ENCODE peak calls at places on chromosomes 1 and 21, in five cellular contexts. One of them, this sample, is unnamed.
A peak's percentile ranks its signal among the peaks of the same experiment; 100 is the strongest.

GRCh38 chr1:150186789-150187559 is 37.3 kb downstream of the PLEKHO1 start:
- DNase-seq in RWPE1: peak; percentile 37
- DNase-seq in neural crest cell: peak; percentile 31
- DNase-seq in AG04450: no peak
- DNase-seq in CD4-positive, alpha-beta T cell: peak; percentile 6
- DNase-seq in this sample: peak; percentile 29

GRCh38 chr1:78005755-78006154 is 1.0 kb downstream of the DNAJB4 start:
- DNase-seq in RWPE1: peak; percentile 35
- DNase-seq in CD4-positive, alpha-beta T cell: no peak
- DNase-seq in neural crest cell: no peak
- DNase-seq in AG04450: peak; percentile 87
- DNase-seq in this sample: no peak

GRCh38 chr1:8077120-8077573 is 51.0 kb upstream of the ERRFI1 start:
- DNase-seq in CD4-positive, alpha-beta T cell: no peak
- DNase-seq in RWPE1: peak; percentile 71
- DNase-seq in neural crest cell: no peak
- DNase-seq in AG04450: no peak
- DNase-seq in this sample: no peak

GRCh38 chr1:178532392-178532791 is 19.5 kb downstream of the TEX35 start:
- DNase-seq in CD4-positive, alpha-beta T cell: peak; percentile 71
- DNase-seq in neural crest cell: peak; percentile 86
- DNase-seq in RWPE1: peak; percentile 79
- DNase-seq in AG04450: peak; percentile 63
- DNase-seq in this sample: peak; percentile 76

GRCh38 chr1:222629921-222630535 is 12.1 kb downstream of the MIA3 start:
- DNase-seq in AG04450: no peak
- DNase-seq in CD4-positive, alpha-beta T cell: no peak
- DNase-seq in RWPE1: no peak
- DNase-seq in neural crest cell: no peak
- DNase-seq in this sample: no peak

GRCh38 chr1:98331232-98331631 is 330.3 kb upstream of the SNX7 start:
- DNase-seq in CD4-positive, alpha-beta T cell: no peak
- DNase-seq in neural crest cell: no peak
- DNase-seq in AG04450: no peak
- DNase-seq in RWPE1: peak; percentile 45
- DNase-seq in this sample: no peak

GRCh38 chr1:113479713-113480676 is 89.7 kb downstream of the MAGI3 start:
- DNase-seq in RWPE1: no peak
- DNase-seq in neural crest cell: no peak
- DNase-seq in AG04450: no peak
- DNase-seq in CD4-positive, alpha-beta T cell: no peak
- DNase-seq in this sample: no peak

GRCh38 chr1:35461966-35462651 is 95.1 kb downstream of the KIAA0319L start:
- DNase-seq in neural crest cell: no peak
- DNase-seq in RWPE1: no peak
- DNase-seq in CD4-positive, alpha-beta T cell: no peak
- DNase-seq in AG04450: no peak
- DNase-seq in this sample: no peak

GRCh38 chr1:160208179-160209040 is 3.2 kb downstream of the PEA15 start:
- DNase-seq in CD4-positive, alpha-beta T cell: no peak
- DNase-seq in AG04450: no peak
- DNase-seq in neural crest cell: no peak
- DNase-seq in RWPE1: no peak
- DNase-seq in this sample: no peak

GRCh38 chr1:201016211-201016651 is 7.3 kb downstream of the KIF21B start:
- DNase-seq in RWPE1: no peak
- DNase-seq in CD4-positive, alpha-beta T cell: no peak
- DNase-seq in neural crest cell: no peak
- DNase-seq in AG04450: peak; percentile 7
- DNase-seq in this sample: no peak

GRCh38 chr1:57623039-57623790 is 199.4 kb upstream of the DAB1 start:
- DNase-seq in AG04450: no peak
- DNase-seq in neural crest cell: peak; percentile 14
- DNase-seq in CD4-positive, alpha-beta T cell: no peak
- DNase-seq in RWPE1: no peak
- DNase-seq in this sample: no peak

GRCh38 chr1:206496131-206496793 is 11.1 kb upstream of the RASSF5 start:
- DNase-seq in AG04450: no peak
- DNase-seq in RWPE1: no peak
- DNase-seq in neural crest cell: no peak
- DNase-seq in CD4-positive, alpha-beta T cell: no peak
- DNase-seq in this sample: no peak

GRCh38 chr1:226548281-226549093 is at the start of gene STUM:
- DNase-seq in neural crest cell: peak; percentile 28
- DNase-seq in RWPE1: peak; percentile 73
- DNase-seq in CD4-positive, alpha-beta T cell: peak; percentile 11
- DNase-seq in AG04450: no peak
- DNase-seq in this sample: no peak

GRCh38 chr1:201363455-201363854 is 14.0 kb downstream of the TNNT2 start:
- DNase-seq in neural crest cell: no peak
- DNase-seq in AG04450: no peak
- DNase-seq in RWPE1: no peak
- DNase-seq in CD4-positive, alpha-beta T cell: no peak
- DNase-seq in this sample: no peak

GRCh38 chr1:27368872-27369703 is 2.3 kb upstream of the MAP3K6 start:
- DNase-seq in AG04450: no peak
- DNase-seq in neural crest cell: no peak
- DNase-seq in RWPE1: no peak
- DNase-seq in CD4-positive, alpha-beta T cell: no peak
- DNase-seq in this sample: no peak

GRCh38 chr1:197139169-197139568 is 7.3 kb downstream of the ASPM start:
- DNase-seq in RWPE1: no peak
- DNase-seq in neural crest cell: no peak
- DNase-seq in CD4-positive, alpha-beta T cell: no peak
- DNase-seq in AG04450: no peak
- DNase-seq in this sample: no peak

GRCh38 chr1:214520544-214521165 is 30.7 kb downstream of the PTPN14 start:
- DNase-seq in neural crest cell: no peak
- DNase-seq in RWPE1: no peak
- DNase-seq in AG04450: no peak
- DNase-seq in CD4-positive, alpha-beta T cell: no peak
- DNase-seq in this sample: no peak

GRCh38 chr1:39761557-39762260 is 9.4 kb downstream of the OXCT2 start:
- DNase-seq in neural crest cell: no peak
- DNase-seq in CD4-positive, alpha-beta T cell: no peak
- DNase-seq in AG04450: no peak
- DNase-seq in RWPE1: no peak
- DNase-seq in this sample: no peak

GRCh38 chr21:29704719-29705118 is 235.1 kb downstream of the GRIK1 start:
- DNase-seq in CD4-positive, alpha-beta T cell: no peak
- DNase-seq in RWPE1: no peak
- DNase-seq in neural crest cell: no peak
- DNase-seq in AG04450: no peak
- DNase-seq in this sample: no peak

GRCh38 chr1:103198996-103199395 is 90.7 kb upstream of the COL11A1 start:
- DNase-seq in AG04450: no peak
- DNase-seq in CD4-positive, alpha-beta T cell: no peak
- DNase-seq in neural crest cell: no peak
- DNase-seq in RWPE1: no peak
- DNase-seq in this sample: no peak

GRCh38 chr1:167554028-167554779 is 642 bp upstream of the CREG1 start:
- DNase-seq in RWPE1: no peak
- DNase-seq in neural crest cell: no peak
- DNase-seq in AG04450: no peak
- DNase-seq in CD4-positive, alpha-beta T cell: no peak
- DNase-seq in this sample: no peak

GRCh38 chr1:167548059-167548932 is 5.3 kb downstream of the CREG1 start:
- DNase-seq in AG04450: no peak
- DNase-seq in RWPE1: no peak
- DNase-seq in neural crest cell: no peak
- DNase-seq in CD4-positive, alpha-beta T cell: no peak
- DNase-seq in this sample: no peak

GRCh38 chr1:167551359-167551758 is 2.2 kb downstream of the CREG1 start:
- DNase-seq in CD4-positive, alpha-beta T cell: no peak
- DNase-seq in RWPE1: no peak
- DNase-seq in AG04450: no peak
- DNase-seq in neural crest cell: no peak
- DNase-seq in this sample: no peak

GRCh38 chr1:167555971-167556714 is 2.6 kb upstream of the CREG1 start:
- DNase-seq in CD4-positive, alpha-beta T cell: peak; percentile 70
- DNase-seq in neural crest cell: peak; percentile 74
- DNase-seq in AG04450: no peak
- DNase-seq in RWPE1: peak; percentile 77
- DNase-seq in this sample: peak; percentile 58

GRCh38 chr1:167553136-167554027 is at the start of gene CREG1:
- DNase-seq in RWPE1: peak; percentile 95
- DNase-seq in CD4-positive, alpha-beta T cell: peak; percentile 79
- DNase-seq in AG04450: peak; percentile 59
- DNase-seq in neural crest cell: peak; percentile 92
- DNase-seq in this sample: peak; percentile 87
- TF ChIP-seq CTCF in RWPE1: no peak
- TF ChIP-seq CTCF in CD4-positive, alpha-beta T cell: no peak
- TF ChIP-seq CTCF in AG04450: no peak
- TF ChIP-seq CTCF in neural crest cell: no peak
- TF ChIP-seq CTCF in this sample: no peak

DNA sequence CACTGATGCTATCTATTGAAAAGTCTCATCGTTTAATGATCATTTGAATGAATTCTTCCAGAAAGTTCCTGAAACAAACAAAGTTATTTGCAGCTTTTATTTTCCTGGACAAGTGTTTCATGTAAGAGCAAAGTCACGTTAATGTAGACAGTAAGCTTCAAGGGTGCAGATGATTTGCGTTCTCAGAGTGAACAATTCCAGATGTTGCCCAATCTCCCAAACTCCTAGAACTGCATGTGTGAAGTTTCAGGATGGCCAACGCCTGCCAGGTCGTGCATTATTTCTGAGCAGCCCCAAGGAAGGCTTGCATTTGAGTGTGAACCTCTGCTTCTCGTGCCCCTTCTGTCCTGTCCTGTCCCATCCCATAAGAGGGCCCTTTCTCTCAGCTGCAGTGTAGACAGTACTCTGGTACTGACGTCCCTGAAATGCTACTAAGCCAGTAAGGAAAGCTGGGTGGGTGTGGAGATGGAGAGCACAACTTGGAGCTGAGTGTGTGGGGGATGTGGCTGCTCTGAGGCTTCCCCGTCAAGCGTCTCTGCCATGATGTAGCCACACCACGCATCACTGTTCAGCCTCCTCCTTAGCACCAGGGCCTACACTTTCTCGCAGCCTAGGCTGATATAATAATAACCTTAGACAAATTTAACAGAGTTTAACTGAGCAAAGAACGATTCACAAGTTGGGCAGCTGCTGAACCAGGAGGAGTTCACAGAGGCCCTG is 50.2 kb downstream of the RHOU start:
- DNase-seq in RWPE1: no peak
- DNase-seq in CD4-positive, alpha-beta T cell: no peak
- DNase-seq in neural crest cell: no peak
- DNase-seq in AG04450: no peak
- DNase-seq in this sample: no peak
- TF ChIP-seq CTCF in RWPE1: no peak
- TF ChIP-seq CTCF in CD4-positive, alpha-beta T cell: no peak
- TF ChIP-seq CTCF in neural crest cell: no peak
- TF ChIP-seq CTCF in AG04450: no peak
- TF ChIP-seq CTCF in this sample: no peak

GRCh38 chr1:3852091-3852490 is 4.9 kb downstream of the CEP104 start:
- DNase-seq in CD4-positive, alpha-beta T cell: no peak
- DNase-seq in RWPE1: no peak
- DNase-seq in neural crest cell: no peak
- DNase-seq in AG04450: no peak
- DNase-seq in this sample: no peak

GRCh38 chr1:3857791-3858129 is 484 bp downstream of the DFFB start:
- DNase-seq in AG04450: no peak
- DNase-seq in neural crest cell: no peak
- DNase-seq in RWPE1: no peak
- DNase-seq in CD4-positive, alpha-beta T cell: no peak
- DNase-seq in this sample: no peak

GRCh38 chr1:3852711-3853498 is 4.1 kb downstream of the CEP104 start:
- DNase-seq in neural crest cell: no peak
- DNase-seq in AG04450: no peak
- DNase-seq in RWPE1: no peak
- DNase-seq in CD4-positive, alpha-beta T cell: no peak
- DNase-seq in this sample: no peak

GRCh38 chr1:3858231-3858981 is 1.1 kb downstream of the DFFB start:
- DNase-seq in neural crest cell: no peak
- DNase-seq in CD4-positive, alpha-beta T cell: no peak
- DNase-seq in RWPE1: peak; percentile 20
- DNase-seq in AG04450: no peak
- DNase-seq in this sample: no peak

DNA sequence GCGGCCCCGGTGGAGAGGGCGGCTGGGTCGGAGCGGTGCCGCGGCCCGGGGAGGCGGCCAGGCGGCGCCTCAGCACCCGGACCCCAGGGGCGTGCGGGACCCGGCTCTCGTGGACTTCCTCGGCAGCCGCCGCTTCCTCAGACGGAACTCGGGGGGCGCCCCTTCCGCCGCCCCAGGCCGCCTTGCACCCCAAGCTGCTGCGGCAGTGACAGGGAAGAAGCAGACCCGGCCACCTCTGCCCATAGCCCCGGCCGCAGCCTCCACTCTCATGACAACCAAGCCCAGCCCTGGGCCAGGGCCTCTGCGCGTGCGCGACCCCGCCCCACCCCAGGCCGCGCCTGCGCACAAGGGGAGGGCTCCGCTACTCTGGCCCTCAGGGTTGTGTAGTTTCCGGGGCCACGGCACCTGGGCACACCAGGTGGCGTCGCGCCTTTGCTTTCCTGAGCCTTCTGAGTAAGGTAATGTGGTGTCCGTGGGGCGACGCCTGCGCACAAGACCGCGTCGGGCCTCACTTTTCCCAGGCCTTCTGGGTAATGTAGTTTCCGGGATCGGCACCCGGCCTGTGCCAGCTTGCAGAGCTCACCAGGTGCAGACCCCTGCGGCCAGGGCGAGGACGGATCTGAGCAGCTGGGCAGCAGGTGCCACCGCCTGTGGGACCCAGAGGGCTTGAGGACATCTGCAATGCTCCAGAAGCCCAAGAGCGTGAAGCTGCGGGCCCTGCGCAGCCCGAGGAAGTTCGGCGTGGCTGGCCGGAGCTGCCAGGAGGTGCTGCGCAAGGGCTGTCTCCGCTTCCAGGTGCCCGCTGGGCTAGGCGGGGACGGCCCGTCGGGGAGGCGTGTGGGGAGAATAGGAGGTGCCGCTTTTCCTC is at the start of the genes CEP104 and DFFB:
- DNase-seq in CD4-positive, alpha-beta T cell: peak; percentile 96
- DNase-seq in neural crest cell: peak; percentile 83
- DNase-seq in RWPE1: peak; percentile 99
- DNase-seq in AG04450: peak; percentile 33
- DNase-seq in this sample: peak; percentile 92
- TF ChIP-seq CTCF in CD4-positive, alpha-beta T cell: peak; percentile 54
- TF ChIP-seq CTCF in neural crest cell: no peak
- TF ChIP-seq CTCF in RWPE1: peak; percentile 54
- TF ChIP-seq CTCF in AG04450: no peak
- TF ChIP-seq CTCF in this sample: peak; percentile 24

GRCh38 chr21:21003701-21004100 is 5.5 kb downstream of the NCAM2 start:
- DNase-seq in RWPE1: no peak
- DNase-seq in CD4-positive, alpha-beta T cell: no peak
- DNase-seq in neural crest cell: no peak
- DNase-seq in AG04450: no peak
- DNase-seq in this sample: no peak
- TF ChIP-seq CTCF in RWPE1: peak; percentile 19
- TF ChIP-seq CTCF in CD4-positive, alpha-beta T cell: no peak
- TF ChIP-seq CTCF in neural crest cell: peak; percentile 59
- TF ChIP-seq CTCF in AG04450: peak; percentile 52
- TF ChIP-seq CTCF in this sample: no peak

GRCh38 chr1:156342556-156342955 is 4.2 kb downstream of the TSACC start:
- DNase-seq in AG04450: no peak
- DNase-seq in RWPE1: no peak
- DNase-seq in CD4-positive, alpha-beta T cell: no peak
- DNase-seq in neural crest cell: no peak
- DNase-seq in this sample: no peak
- TF ChIP-seq CTCF in AG04450: no peak
- TF ChIP-seq CTCF in RWPE1: no peak
- TF ChIP-seq CTCF in CD4-positive, alpha-beta T cell: no peak
- TF ChIP-seq CTCF in neural crest cell: no peak
- TF ChIP-seq CTCF in this sample: no peak

This sample was measured in natural killer cell.